ENCODE peak calls at places on chromosomes 5 and 9, in five cellular contexts. K, A, Q, R and D are unnamed samples.

GRCh38 chr9:114512337-114512874 is 7.1 kb upstream of the WHRN start:
- DNase-seq in K (no peak), A (no peak), Q (no peak), R (no peak), D (no peak)

GRCh38 chr5:89536020-89536419 is 653.0 kb upstream of the MEF2C start:
- DNase-seq in K (no peak), A (no peak), Q (no peak), R (no peak), D (no peak)

GRCh38 chr5:318341-318897 is 3.1 kb upstream of the AHRR start:
- DNase-seq in K (no peak), A (peak; percentile 37), Q (peak; percentile 70), R (peak; percentile 46), D (peak; percentile 44)

GRCh38 chr9:98943682-98944129 is at the start of gene COL15A1:
- DNase-seq in K (no peak), A (no peak), Q (no peak), R (no peak), D (peak; percentile 39)

GRCh38 chr5:68255305-68256130 is 40.0 kb downstream of the PIK3R1 start:
- DNase-seq in K (no peak), A (no peak), Q (no peak), R (no peak), D (no peak)

GRCh38 chr9:109247228-109247627 is 73.6 kb downstream of the EPB41L4B start:
- DNase-seq in K (no peak), A (no peak), Q (no peak), R (no peak), D (no peak)

GRCh38 chr5:99005506-99005905 is 76.7 kb upstream of the CHD1 start:
- DNase-seq in K (no peak), A (no peak), Q (no peak), R (no peak), D (peak; percentile 21)

GRCh38 chr9:114285166-114285867 is 37.6 kb upstream of the ORM1 start:
- DNase-seq in K (peak; percentile 85), A (peak; percentile 73), Q (peak; percentile 92), R (peak; percentile 94), D (peak; percentile 59)

GRCh38 chr9:35599763-35600604 is 5.1 kb upstream of the TESK1 start:
- DNase-seq in K (no peak), A (no peak), Q (peak; percentile 47), R (no peak), D (peak; percentile 47)

GRCh38 chr5:101806410-101806809 is 489.7 kb downstream of the SLCO4C1 start:
- DNase-seq in K (no peak), A (no peak), Q (no peak), R (no peak), D (no peak)

GRCh38 chr5:160477266-160477970 is 55.8 kb downstream of the PTTG1 start:
- DNase-seq in K (no peak), A (no peak), Q (peak; percentile 78), R (no peak), D (no peak)

GRCh38 chr5:96637191-96637590 is 25.0 kb upstream of the CAST start:
- DNase-seq in K (no peak), A (peak; percentile 32), Q (no peak), R (no peak), D (no peak)

GRCh38 chr9:124196814-124197176 is 61.0 kb upstream of the NEK6 start:
- DNase-seq in K (no peak), A (no peak), Q (no peak), R (no peak), D (no peak)

GRCh38 chr5:168529361-168530234 is 493 bp downstream of the FBLL1 start:
- DNase-seq in K (no peak), A (no peak), Q (no peak), R (no peak), D (peak; percentile 19)

GRCh38 chr9:134689320-134690181 is 47.9 kb downstream of the COL5A1 start:
- DNase-seq in K (peak; percentile 67), A (peak; percentile 42), Q (peak; percentile 69), R (peak; percentile 49), D (peak; percentile 67)

GRCh38 chr9:131273791-131274673 is 2.3 kb downstream of the FAM78A start:
- DNase-seq in K (no peak), A (no peak), Q (no peak), R (no peak), D (no peak)

GRCh38 chr9:87581949-87582637 is 84.4 kb downstream of the DAPK1 start:
- DNase-seq in K (no peak), A (no peak), Q (no peak), R (no peak), D (no peak)

GRCh38 chr9:87579761-87580626 is 82.3 kb downstream of the DAPK1 start:
- DNase-seq in K (no peak), A (no peak), Q (no peak), R (no peak), D (no peak)

GRCh38 chr9:87581513-87581912 is 83.8 kb downstream of the DAPK1 start:
- DNase-seq in K (peak; percentile 69), A (no peak), Q (peak; percentile 66), R (no peak), D (no peak)

GRCh38 chr9:87578625-87579024 is 81.0 kb downstream of the DAPK1 start:
- DNase-seq in K (no peak), A (no peak), Q (peak; percentile 36), R (no peak), D (peak; percentile 63)

DNA sequence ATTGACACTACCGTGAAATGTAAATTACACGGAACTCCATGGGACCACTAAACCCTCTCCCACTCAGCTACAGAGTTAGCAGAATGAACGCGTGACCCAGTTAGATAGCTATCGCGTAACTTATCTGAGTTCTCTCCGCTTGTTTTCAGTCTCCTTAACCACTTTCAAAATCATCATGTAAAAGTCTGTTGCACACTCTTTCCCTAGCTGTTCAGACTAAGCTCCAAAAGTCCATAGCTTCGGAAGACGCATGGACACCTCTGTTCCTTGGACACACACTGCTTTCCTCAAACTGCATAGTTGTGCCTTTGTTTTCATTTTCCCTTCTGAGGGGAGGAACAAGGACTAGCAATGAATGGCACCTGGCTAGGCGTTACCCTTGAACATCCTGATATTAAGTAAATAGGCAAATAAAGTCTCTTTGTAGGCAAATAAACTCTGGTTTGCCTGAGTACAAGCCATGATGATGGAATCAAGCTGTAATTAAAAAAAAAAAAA is 83.3 kb downstream of the DAPK1 start:
- DNase-seq in K (no peak), A (no peak), Q (no peak), R (no peak), D (no peak)
- H3K4me3 ChIP-seq in K (no peak overlapping the region), A (no peak overlapping the region), Q (no peak overlapping the region), R (no peak overlapping the region), D (no peak overlapping the region)

DNA sequence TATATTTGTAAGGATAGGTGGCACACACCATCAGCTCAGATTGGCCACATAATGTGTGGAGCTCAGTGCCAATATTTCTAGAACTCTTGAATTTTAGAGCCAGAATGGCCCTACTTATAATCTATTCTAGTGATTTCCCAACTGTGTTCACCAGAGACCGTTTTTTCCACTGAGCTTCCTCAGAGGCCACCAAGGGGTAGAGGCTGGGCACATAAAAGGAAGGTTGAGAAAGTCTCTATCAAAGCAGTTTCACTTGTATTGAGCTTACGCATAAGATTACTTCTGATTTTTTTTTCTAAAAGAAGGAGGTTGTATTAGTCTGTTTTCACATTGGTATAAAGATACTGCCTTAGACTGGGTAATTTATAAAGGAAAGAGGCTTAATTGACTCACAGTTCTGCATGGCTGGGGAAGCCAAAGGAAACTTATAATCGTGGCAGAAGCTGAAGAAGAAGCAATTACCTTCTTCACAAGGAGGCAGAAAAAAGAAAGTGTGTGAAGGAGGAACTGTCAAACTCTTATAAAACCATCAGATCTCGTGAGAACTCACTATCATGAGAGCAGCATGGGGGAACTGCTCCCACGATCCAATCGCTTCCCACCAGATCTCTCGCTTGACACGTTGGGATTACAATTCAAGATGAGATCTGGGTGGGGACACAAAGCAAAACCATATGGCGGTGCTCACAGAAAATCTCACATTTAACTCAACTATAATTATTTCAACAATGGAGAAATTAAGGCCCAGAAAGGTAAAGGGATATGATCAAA is 27.3 kb downstream of the DPYSL3 start:
- DNase-seq in K (peak; percentile 54), A (no peak), Q (peak; percentile 8), R (no peak), D (peak; percentile 48)
- H3K4me3 ChIP-seq in K (no peak overlapping the region), A (no peak overlapping the region), Q (no peak overlapping the region), R (no peak overlapping the region), D (no peak overlapping the region)

GRCh38 chr9:128222026-128222425 is 18.8 kb downstream of the DNM1 start:
- DNase-seq in K (no peak), A (no peak), Q (no peak), R (no peak), D (no peak)

GRCh38 chr9:128231638-128232568 is 28.7 kb downstream of the DNM1 start:
- DNase-seq in K (no peak), A (no peak), Q (no peak), R (no peak), D (no peak)

GRCh38 chr9:128224877-128225276 is 21.7 kb downstream of the DNM1 start:
- DNase-seq in K (no peak), A (no peak), Q (no peak), R (no peak), D (no peak)

GRCh38 chr9:128222880-128223670 is 19.9 kb downstream of the DNM1 start:
- DNase-seq in K (no peak), A (no peak), Q (no peak), R (no peak), D (no peak)

DNA sequence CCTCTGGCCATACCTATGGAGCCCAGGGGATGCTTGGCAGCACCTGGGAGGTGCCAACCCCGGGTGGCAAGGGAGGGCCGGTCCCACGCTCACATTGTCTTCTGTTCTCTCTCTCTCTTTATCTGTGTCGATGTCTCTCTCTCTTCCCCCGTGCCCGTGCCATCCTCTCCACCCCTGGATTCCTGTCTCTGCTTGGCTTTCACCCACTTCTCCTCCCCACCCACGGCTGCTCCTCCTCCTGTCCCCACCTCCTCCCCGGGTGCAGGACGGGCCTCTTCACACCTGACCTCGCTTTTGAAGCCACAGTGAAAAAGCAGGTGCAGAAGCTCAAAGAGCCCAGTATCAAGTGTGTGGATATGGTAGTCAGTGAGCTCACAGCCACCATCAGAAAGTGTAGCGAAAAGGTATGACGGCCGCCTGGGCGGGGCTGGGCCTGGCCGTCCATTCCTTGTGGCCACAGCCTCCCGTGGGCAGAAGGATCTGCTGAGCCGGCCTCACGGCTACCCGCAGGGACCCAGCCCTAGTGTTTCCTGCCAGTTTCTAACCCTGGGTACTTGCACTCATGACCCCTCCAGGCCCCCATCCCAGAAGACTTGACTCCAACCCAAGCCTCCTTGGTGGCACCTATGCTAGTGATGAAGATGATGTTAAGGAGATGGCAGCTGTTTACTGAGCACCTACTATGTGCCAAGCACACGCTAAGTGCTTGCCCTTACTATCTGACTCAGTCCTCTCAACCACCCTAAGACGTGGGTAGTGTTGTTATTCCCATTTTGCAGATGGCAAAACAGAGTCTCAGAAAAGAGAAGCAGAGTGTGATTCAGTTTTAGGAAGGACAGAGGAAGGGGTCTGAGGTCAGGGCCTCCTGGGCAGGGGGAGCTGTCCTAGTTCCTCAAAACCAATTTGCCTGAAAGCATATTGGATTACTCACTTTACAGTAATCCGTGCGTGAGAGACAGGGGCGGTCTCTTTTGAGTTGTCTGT is 22.9 kb downstream of the DNM1 start:
- DNase-seq in K (no peak), A (no peak), Q (no peak), R (no peak), D (no peak)
- H3K4me3 ChIP-seq in K (no peak overlapping the region), A (no peak overlapping the region), Q (no peak overlapping the region), R (no peak overlapping the region), D (no peak overlapping the region)

DNA sequence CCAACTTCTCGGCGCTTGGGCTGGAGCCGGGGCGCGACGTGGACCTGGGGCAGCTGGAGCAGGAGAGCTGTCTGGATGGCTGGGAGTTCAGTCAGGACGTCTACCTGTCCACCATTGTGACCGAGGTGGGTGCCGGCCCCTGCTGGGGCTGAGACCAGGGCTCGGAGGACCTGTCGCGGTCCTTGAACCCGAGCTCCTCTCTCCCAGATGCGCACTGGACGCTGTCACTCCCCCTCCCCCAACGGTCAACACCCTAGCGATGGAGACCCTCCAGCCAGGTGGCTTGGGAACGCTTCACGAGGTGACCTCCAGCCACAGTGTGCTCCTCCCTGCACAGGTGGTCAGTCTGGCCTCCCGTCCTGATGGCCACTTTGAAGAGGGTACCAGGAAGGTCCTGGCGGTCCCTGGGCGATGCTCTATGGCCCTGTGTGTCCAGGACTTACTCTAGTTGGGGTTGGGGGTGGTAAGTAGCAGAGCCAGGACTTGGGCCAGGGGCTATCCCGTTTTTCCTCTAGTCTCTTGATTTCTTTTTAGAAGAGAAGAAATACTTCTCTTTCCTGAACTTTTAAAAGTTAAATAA is 821 bp downstream of the SLC22A5 start:
- DNase-seq in K (no peak), A (no peak), Q (no peak), R (no peak), D (no peak)
- H3K4me3 ChIP-seq in K (peak overlapping the region; percentile 59), A (peak overlapping the region; percentile 97), Q (peak overlapping the region; percentile 72), R (peak overlapping the region; percentile 88), D (peak overlapping the region; percentile 22)